ENCODE peak calls at places on chromosomes 4 and X, in eight cellular contexts. J is nephron progenitor cell, P is fibroblast of the aortic adventitia, C is psoas muscle, E is MCF 10A, Z is osteoblast, S is esophagus squamous epithelium, N is WERI-Rb-1. G is an unnamed sample.

GRCh38 chr4:789571-790465 is 36.1 kb downstream of the CPLX1 start:
- DNase-seq in Z (peak; percentile 68), C (no peak), N (peak; percentile 80), P (no peak), J (no peak), E (no peak), S (no peak), G (no peak)

GRCh38 chr4:24885342-24885741 is 27.5 kb downstream of the CCDC149 start:
- DNase-seq in E (no peak), C (no peak), S (no peak), Z (no peak), P (no peak), J (no peak), N (no peak), G (no peak)

GRCh38 chrX:53266914-53267313 is 14.5 kb downstream of the IQSEC2 start:
- DNase-seq in N (no peak), Z (no peak), P (no peak), J (no peak), S (no peak), C (no peak), E (no peak), G (no peak)

GRCh38 chrX:127519323-127519722 is 532.9 kb downstream of the ACTRT1 start:
- DNase-seq in N (no peak), E (no peak), C (no peak), Z (no peak), J (no peak), S (no peak), P (no peak), G (no peak)

GRCh38 chrX:38538134-38538533 is 23.2 kb upstream of the TSPAN7 start:
- DNase-seq in J (no peak), N (no peak), Z (no peak), P (no peak), C (no peak), S (no peak), E (peak; percentile 49), G (no peak)

GRCh38 chr4:47469951-47470350 is 6.4 kb upstream of the COMMD8 start:
- DNase-seq in P (peak; percentile 48), C (no peak), S (no peak), J (no peak), Z (no peak), N (no peak), E (no peak), G (no peak)

GRCh38 chr4:133637161-133637560 is 488.1 kb downstream of the PCDH10 start:
- DNase-seq in C (no peak), J (no peak), Z (no peak), S (no peak), E (no peak), P (no peak), N (no peak), G (no peak)

GRCh38 chrX:23634181-23634580 is 33.1 kb upstream of the PRDX4 start:
- DNase-seq in P (peak; percentile 17), C (no peak), S (no peak), N (no peak), J (no peak), E (peak; percentile 15), Z (peak; percentile 73), G (no peak)

GRCh38 chr4:110503588-110504435 is 27.9 kb downstream of the ENPEP start:
- DNase-seq in N (no peak), P (peak; percentile 54), Z (peak; percentile 23), S (no peak), E (no peak), J (no peak), C (no peak), G (no peak)

GRCh38 chr4:108094131-108094530 is 74.6 kb downstream of the LEF1 start:
- DNase-seq in N (no peak), Z (no peak), E (no peak), J (no peak), S (no peak), P (no peak), C (no peak), G (no peak)

GRCh38 chr4:2269206-2269531 is 7.3 kb upstream of the MXD4 start:
- DNase-seq in S (no peak), C (peak; percentile 62), E (no peak), P (no peak), J (no peak), Z (no peak), N (no peak), G (no peak)

GRCh38 chrX:74426071-74426470 is 4.8 kb downstream of the SLC16A2 start:
- DNase-seq in N (no peak), C (no peak), J (no peak), E (no peak), P (no peak), Z (no peak), S (no peak), G (no peak)

GRCh38 chr4:154049457-154050181 is 260.7 kb upstream of the SFRP2 start:
- DNase-seq in C (no peak), S (no peak), N (peak; percentile 78), E (peak; percentile 64), P (peak; percentile 67), Z (peak; percentile 73), J (peak; percentile 21), G (no peak)

GRCh38 chrX:136555694-136556093 is 23.7 kb downstream of the VGLL1 start:
- DNase-seq in J (no peak), S (no peak), E (no peak), C (no peak), Z (no peak), P (no peak), N (no peak), G (no peak)

GRCh38 chr4:136438645-136439044 is 1093.6 kb downstream of the PCDH18 start:
- DNase-seq in P (no peak), C (no peak), J (no peak), N (no peak), E (no peak), S (no peak), Z (no peak), G (no peak)

GRCh38 chr4:93199492-93199891 is 629.1 kb upstream of the ATOH1 start:
- DNase-seq in P (peak; percentile 12), C (no peak), N (peak; percentile 51), E (peak; percentile 63), S (no peak), J (peak; percentile 9), Z (peak; percentile 29), G (no peak)

GRCh38 chr4:168691621-168692376 is 194.9 kb downstream of the PALLD start:
- DNase-seq in E (no peak), P (no peak), Z (no peak), J (no peak), N (no peak), C (no peak), S (no peak), G (no peak)

GRCh38 chrX:40152173-40152705 is 54.5 kb upstream of the BCOR start:
- DNase-seq in P (no peak), Z (peak; percentile 94), S (no peak), C (peak; percentile 71), J (peak; percentile 36), E (no peak), N (no peak), G (no peak)

GRCh38 chr4:84028340-84028739 is 470.8 kb downstream of the NKX6-1 start:
- DNase-seq in P (no peak), N (peak; percentile 11), S (no peak), Z (no peak), C (no peak), J (no peak), E (peak; percentile 20), G (no peak)

GRCh38 chr4:135777386-135777785 is 1575.8 kb upstream of the PABPC4L start:
- DNase-seq in C (no peak), E (no peak), J (no peak), S (no peak), P (no peak), N (no peak), Z (no peak), G (no peak)

GRCh38 chrX:71098302-71098701 is 2.7 kb downstream of the FOXO4 start:
- DNase-seq in J (peak; percentile 51), E (peak; percentile 43), S (peak; percentile 4), Z (no peak), C (peak; percentile 64), P (peak; percentile 34), N (peak; percentile 69), G (no peak)

GRCh38 chr4:27024807-27025206 is 164.2 kb downstream of the STIM2 start:
- DNase-seq in S (no peak), E (no peak), P (no peak), Z (no peak), N (no peak), C (no peak), J (no peak), G (no peak)

GRCh38 chr4:8855781-8856245 is 15.8 kb downstream of the HMX1 start:
- DNase-seq in P (no peak), E (no peak), C (no peak), J (peak; percentile 65), Z (no peak), S (no peak), N (peak; percentile 47), G (no peak)
- TF ChIP-seq CTCF in P (no peak), E (no peak), C (no peak), J (peak; percentile 36), Z (no peak), S (no peak), N (peak; percentile 61), G (no peak)

GRCh38 chr4:37822220-37822619 is 4.3 kb upstream of the PGM2 start:
- DNase-seq in P (no peak), Z (no peak), J (no peak), N (no peak), C (no peak), S (no peak), E (peak; percentile 33), G (no peak)
- TF ChIP-seq CTCF in P (no peak), Z (no peak), J (no peak), N (no peak), C (no peak), S (no peak), E (no peak), G (no peak)

GRCh38 chrX:18026171-18026570 is 165.1 kb upstream of the RAI2 start:
- DNase-seq in N (no peak), C (no peak), S (no peak), E (peak; percentile 15), P (no peak), Z (no peak), J (no peak), G (no peak)
- TF ChIP-seq CTCF in N (no peak), C (no peak), S (no peak), E (no peak), P (no peak), Z (no peak), J (no peak), G (no peak)

GRCh38 chrX:105969487-105969886 is 69.0 kb downstream of the SERPINA7 start:
- DNase-seq in P (no peak), Z (no peak), N (no peak), J (no peak), E (no peak), S (no peak), C (no peak), G (no peak)

GRCh38 chrX:105973387-105973739 is 65.2 kb downstream of the SERPINA7 start:
- DNase-seq in N (no peak), J (no peak), Z (no peak), S (no peak), E (no peak), C (no peak), P (no peak), G (no peak)

GRCh38 chrX:105972690-105973386 is 65.7 kb downstream of the SERPINA7 start:
- DNase-seq in S (no peak), J (no peak), C (no peak), E (no peak), Z (no peak), N (no peak), P (no peak), G (no peak)

DNA sequence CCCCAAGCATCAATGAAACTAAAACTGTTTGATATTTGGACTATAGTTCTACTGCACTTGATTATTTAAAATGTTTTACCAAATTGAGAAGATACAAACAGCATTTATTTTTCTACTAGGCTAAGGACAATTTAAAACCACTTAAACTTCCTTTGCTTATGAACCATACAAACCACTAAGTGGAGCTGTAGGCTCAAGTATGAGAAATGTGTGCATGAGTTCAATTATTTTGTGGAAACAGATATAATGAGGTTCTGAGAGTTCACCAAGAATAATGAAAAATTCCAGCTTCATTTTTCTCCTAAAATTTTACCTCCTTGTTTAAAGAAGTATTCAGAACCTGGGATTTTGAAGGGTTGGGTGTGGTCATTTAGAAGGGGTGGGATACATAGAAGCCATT is 63.1 kb downstream of the SERPINA7 start:
- DNase-seq in E (peak; percentile 48), N (no peak), S (no peak), Z (no peak), C (no peak), J (no peak), P (peak; percentile 0), G (no peak)
- TF ChIP-seq CTCF in E (peak; percentile 40), N (no peak), S (no peak), Z (no peak), C (no peak), J (peak; percentile 22), P (no peak), G (no peak)

G was measured in GM12864.